ENCODE peak calls at places on chromosomes 12 and 14, in four cellular contexts. L is mesendoderm, D is IMR-90, V is H1. J is an unnamed sample.

GRCh38 chr14:76081642-76082041 is 70.1 kb upstream of the GPATCH2L start:
- DNase-seq in L (no peak), D (no peak), V (no peak), J (no peak)

GRCh38 chr12:119326341-119326740 is 8.2 kb upstream of the CCDC60 start:
- DNase-seq in L (no peak), D (no peak), V (no peak), J (no peak)

GRCh38 chr12:125093681-125094025 is 28.4 kb downstream of the AACS start:
- DNase-seq in L (no peak), D (no peak), V (no peak), J (no peak)

GRCh38 chr14:54845616-54846015 is 57.0 kb downstream of the GCH1 start:
- DNase-seq in L (peak; percentile 40), D (no peak), V (no peak), J (no peak)

GRCh38 chr12:118358008-118358359 is 14.7 kb downstream of the TAOK3 start:
- DNase-seq in L (no peak), D (no peak), V (no peak), J (no peak)

GRCh38 chr14:55051426-55052258 is at the start of gene MAPK1IP1L:
- DNase-seq in L (peak; percentile 97), D (peak; percentile 88), V (peak; percentile 99), J (peak; percentile 95)

GRCh38 chr14:101933209-101933608 is 31.2 kb upstream of the DYNC1H1 start:
- DNase-seq in L (no peak), D (no peak), V (no peak), J (no peak)

GRCh38 chr12:57734586-57734985 is 4.0 kb downstream of the AGAP2 start:
- DNase-seq in L (no peak), D (no peak), V (no peak), J (no peak)

GRCh38 chr14:51087024-51087423 is 7.9 kb downstream of the TRIM9 start:
- DNase-seq in L (peak; percentile 36), D (no peak), V (no peak), J (peak; percentile 65)

GRCh38 chr12:6428326-6428725 is 16.4 kb upstream of the CD27 start:
- DNase-seq in L (no peak), D (no peak), V (no peak), J (no peak)

GRCh38 chr14:74299061-74299545 is 3.6 kb downstream of the ABCD4 start:
- DNase-seq in L (peak; percentile 63), D (peak; percentile 34), V (no peak), J (no peak)

GRCh38 chr12:22765731-22766130 is 140.8 kb downstream of the ETNK1 start:
- DNase-seq in L (no peak), D (no peak), V (no peak), J (no peak)

GRCh38 chr12:124498178-124498869 is 69.1 kb downstream of the NCOR2 start:
- DNase-seq in L (no peak), D (peak; percentile 88), V (no peak), J (no peak)

GRCh38 chr12:56007892-56008471 is 10.9 kb downstream of the SUOX start:
- DNase-seq in L (peak; percentile 59), D (no peak), V (no peak), J (no peak)

GRCh38 chr12:92561543-92561899 is 141.3 kb upstream of the PLEKHG7 start:
- DNase-seq in L (no peak), D (peak; percentile 91), V (no peak), J (no peak)

GRCh38 chr14:92511472-92512247 is 1.9 kb upstream of the RIN3 start:
- DNase-seq in L (peak; percentile 93), D (peak; percentile 95), V (no peak), J (no peak)

GRCh38 chr14:68589447-68590232 is 203.2 kb downstream of the ZFP36L1 start:
- DNase-seq in L (no peak), D (peak; percentile 66), V (no peak), J (no peak)

GRCh38 chr14:79896009-79896408 is 315.3 kb downstream of the DIO2 start:
- DNase-seq in L (no peak), D (peak; percentile 33), V (no peak), J (no peak)

GRCh38 chr14:91112172-91112571 is 1.7 kb upstream of the DGLUCY start:
- DNase-seq in L (no peak), D (no peak), V (no peak), J (no peak)

GRCh38 chr14:94309721-94310120 is 13.4 kb downstream of the SERPINA6 start:
- DNase-seq in L (no peak), D (no peak), V (no peak), J (no peak)

GRCh38 chr12:50750366-50750765 is 13.5 kb upstream of the ATF1 start:
- DNase-seq in L (no peak), D (no peak), V (no peak), J (peak; percentile 18)

GRCh38 chr14:64464695-64465094 is 604 bp upstream of the AKAP5 start:
- DNase-seq in L (peak; percentile 46), D (no peak), V (peak; percentile 57), J (peak; percentile 50)

GRCh38 chr14:20458031-20458789 is 3.0 kb downstream of the PIP4P1 start:
- DNase-seq in L (peak; percentile 40), D (no peak), V (no peak), J (no peak)

GRCh38 chr14:65070710-65071033 is 31.6 kb downstream of the MAX start:
- DNase-seq in L (no peak), D (peak; percentile 7), V (no peak), J (no peak)

GRCh38 chr12:22518067-22518719 is 26.1 kb downstream of the C2CD5 start:
- DNase-seq in L (no peak), D (peak; percentile 15), V (no peak), J (no peak)

GRCh38 chr14:61535032-61535431 is 160.3 kb upstream of the HIF1A start:
- DNase-seq in L (no peak), D (peak; percentile 58), V (no peak), J (no peak)

GRCh38 chr14:26381405-26381804 is 216.4 kb downstream of the NOVA1 start:
- DNase-seq in L (no peak), D (no peak), V (no peak), J (no peak)

GRCh38 chr14:91387996-91388395 is 29.6 kb downstream of the CCDC88C start:
- DNase-seq in L (no peak), D (no peak), V (peak; percentile 46), J (no peak)

GRCh38 chr14:74552623-74553022 is 59.1 kb downstream of the ISCA2 start:
- DNase-seq in L (no peak), D (peak; percentile 50), V (no peak), J (no peak)

DNA sequence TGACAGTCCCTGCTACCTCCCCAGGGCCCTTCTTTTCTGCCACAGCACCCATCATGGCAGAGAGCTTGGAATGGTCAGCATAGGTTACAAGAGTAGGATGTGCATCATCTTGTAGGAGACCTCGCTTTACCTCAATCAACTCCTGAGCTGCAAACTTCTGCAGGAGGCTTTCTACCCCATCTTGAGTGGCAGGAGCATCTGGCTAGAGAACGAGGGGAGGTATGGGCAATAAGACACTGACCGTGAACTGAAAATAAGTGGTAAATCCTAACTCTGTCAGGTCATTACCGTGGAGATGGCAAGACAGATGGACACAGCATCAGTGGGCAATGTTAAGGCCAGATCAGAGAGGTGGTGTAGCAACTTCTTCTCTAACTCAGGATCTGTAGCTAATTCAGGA is 7.8 kb downstream of the METTL3 start:
- DNase-seq in L (no peak), D (no peak), V (peak; percentile 32), J (no peak)
- H4K8ac ChIP-seq in L (no peak overlapping the region), D (no peak overlapping the region), V (peak overlapping the region; percentile 53), J (no peak overlapping the region)

GRCh38 chr12:105945935-105946334 is 192.8 kb downstream of the NUAK1 start:
- DNase-seq in L (no peak), D (no peak), V (no peak), J (no peak)
- H2BK120ac ChIP-seq in L (no peak overlapping the region), D (no peak overlapping the region), V (no peak overlapping the region), J (no peak overlapping the region)

DNA sequence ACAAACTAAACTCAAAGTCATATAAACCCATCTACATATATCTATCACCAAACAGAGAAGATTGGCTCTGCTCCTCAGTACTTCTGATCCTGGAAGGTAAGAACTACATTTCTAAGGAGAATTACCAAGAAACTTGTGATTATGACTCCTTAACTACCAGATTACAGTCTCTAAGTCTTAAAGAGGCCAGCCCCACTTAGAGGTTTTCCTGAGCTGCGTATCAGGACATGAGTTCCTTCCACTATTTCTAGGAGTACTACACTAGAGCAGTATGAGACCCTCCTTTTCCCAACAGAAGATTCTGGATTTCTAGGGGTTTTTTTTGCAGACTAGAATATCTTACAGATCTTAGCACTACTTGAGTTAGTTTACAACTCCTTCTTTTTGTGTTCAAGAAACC is at the start of gene NOXRED1:
- DNase-seq in L (no peak), D (no peak), V (no peak), J (no peak)
- H3K56ac ChIP-seq in L (no peak within 1 kb of the TSS), D (no peak within 1 kb of the TSS), V (no peak within 1 kb of the TSS), J (no peak within 1 kb of the TSS)

GRCh38 chr14:72607386-72608125 is 286.3 kb downstream of the DPF3 start:
- DNase-seq in L (no peak), D (peak; percentile 45), V (peak; percentile 17), J (no peak)

GRCh38 chr14:72606879-72607278 is 287.0 kb downstream of the DPF3 start:
- DNase-seq in L (no peak), D (no peak), V (no peak), J (no peak)

GRCh38 chr14:72610096-72610830 is 283.6 kb downstream of the DPF3 start:
- DNase-seq in L (no peak), D (no peak), V (peak; percentile 8), J (peak; percentile 8)

GRCh38 chr14:72609205-72609916 is 284.5 kb downstream of the DPF3 start:
- DNase-seq in L (no peak), D (no peak), V (peak; percentile 17), J (peak; percentile 12)

DNA sequence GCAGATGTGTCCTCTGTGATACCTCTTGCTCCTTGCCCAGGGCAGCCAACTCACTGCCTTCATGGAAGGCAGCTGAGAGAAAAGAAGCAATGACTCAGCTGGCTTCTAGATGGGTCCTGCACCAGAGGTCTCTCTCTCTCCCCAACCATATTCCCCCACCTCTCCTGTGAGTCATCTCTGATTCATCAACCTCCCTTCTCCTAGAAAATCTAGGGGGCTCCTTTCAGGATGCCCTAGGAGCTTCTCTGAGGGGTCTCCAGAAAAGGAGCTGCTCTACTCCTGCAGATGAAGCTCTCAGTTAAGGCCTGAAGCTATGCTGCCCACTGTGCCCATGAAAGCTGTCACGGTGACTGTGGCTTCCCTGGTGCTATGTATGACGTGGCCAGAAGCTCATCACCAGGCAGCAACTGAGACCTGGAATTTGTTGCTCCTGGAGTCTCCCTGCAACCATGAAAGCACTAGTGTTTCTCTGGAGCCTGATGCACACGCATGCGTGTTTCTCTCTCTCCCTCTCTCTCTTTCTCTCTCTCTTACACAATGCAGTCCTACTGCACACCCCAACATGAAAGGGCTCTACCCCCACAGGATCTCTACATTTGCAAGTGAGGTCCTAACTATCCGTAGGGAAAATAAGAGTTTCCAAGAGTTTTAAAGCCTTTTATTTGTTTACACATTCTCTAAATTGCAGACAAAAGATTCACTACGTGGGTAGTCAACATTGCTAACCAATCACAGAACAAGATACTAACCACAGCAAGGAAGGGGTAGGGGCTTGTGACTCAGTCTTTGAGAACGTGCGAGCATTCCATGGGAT is 285.3 kb downstream of the DPF3 start:
- DNase-seq in L (peak; percentile 52), D (peak; percentile 97), V (peak; percentile 11), J (no peak)
- H4K8ac ChIP-seq in L (no peak overlapping the region), D (peak overlapping the region; percentile 100), V (no peak overlapping the region), J (no peak overlapping the region)

GRCh38 chr12:105993766-105994165 is 145.0 kb downstream of the NUAK1 start:
- DNase-seq in L (no peak), D (peak; percentile 36), V (no peak), J (no peak)
- H2BK120ac ChIP-seq in L (no peak overlapping the region), D (peak overlapping the region; percentile 72), V (no peak overlapping the region), J (no peak overlapping the region)

GRCh38 chr12:1324099-1324498 is 270.3 kb downstream of the FBXL14 start:
- DNase-seq in L (peak; percentile 79), D (no peak), V (no peak), J (no peak)
- H3K56ac ChIP-seq in L (no peak overlapping the region), D (no peak overlapping the region), V (no peak overlapping the region), J (no peak overlapping the region)

GRCh38 chr12:2673966-2674810 is 120.6 kb upstream of the FKBP4 start:
- DNase-seq in L (peak; percentile 45), D (no peak), V (peak; percentile 74), J (peak; percentile 76)
- H4K8ac ChIP-seq in L (no peak overlapping the region), D (no peak overlapping the region), V (no peak overlapping the region), J (no peak overlapping the region)